ENCODE peak calls at places on chromosomes 3 and 15, in six cellular contexts. One of them, this sample, is unnamed.

GRCh38 chr3:189630667-189631372 is 369 bp upstream of the TP63 start:
- DNase-seq in sigmoid colon: no peak
- DNase-seq in esophagus squamous epithelium: no peak
- DNase-seq in Caco-2: no peak
- DNase-seq in HepG2: no peak
- DNase-seq in Peyer's patch: no peak
- DNase-seq in this sample: no peak

GRCh38 chr3:17424137-17424536 is 318.3 kb downstream of the TBC1D5 start:
- DNase-seq in sigmoid colon: no peak
- DNase-seq in esophagus squamous epithelium: no peak
- DNase-seq in Caco-2: no peak
- DNase-seq in HepG2: no peak
- DNase-seq in Peyer's patch: no peak
- DNase-seq in this sample: no peak

GRCh38 chr3:71251156-71251775 is 332.3 kb downstream of the FOXP1 start:
- DNase-seq in sigmoid colon: no peak
- DNase-seq in esophagus squamous epithelium: no peak
- DNase-seq in Caco-2: peak; percentile 64
- DNase-seq in HepG2: peak; percentile 49
- DNase-seq in Peyer's patch: no peak
- DNase-seq in this sample: peak; percentile 66

GRCh38 chr15:101010781-101011180 is 91.6 kb downstream of the LRRK1 start:
- DNase-seq in sigmoid colon: peak; percentile 34
- DNase-seq in esophagus squamous epithelium: no peak
- DNase-seq in Caco-2: no peak
- DNase-seq in HepG2: no peak
- DNase-seq in Peyer's patch: no peak
- DNase-seq in this sample: no peak

GRCh38 chr3:35639251-35640185 is at the start of gene ARPP21:
- DNase-seq in sigmoid colon: peak; percentile 46
- DNase-seq in esophagus squamous epithelium: no peak
- DNase-seq in Caco-2: no peak
- DNase-seq in HepG2: no peak
- DNase-seq in Peyer's patch: no peak
- DNase-seq in this sample: no peak

GRCh38 chr3:184523825-184524615 is 37.6 kb upstream of the EPHB3 start:
- DNase-seq in sigmoid colon: no peak
- DNase-seq in esophagus squamous epithelium: no peak
- DNase-seq in Caco-2: no peak
- DNase-seq in HepG2: no peak
- DNase-seq in Peyer's patch: no peak
- DNase-seq in this sample: peak; percentile 69

GRCh38 chr3:16864610-16865313 is 20.0 kb upstream of the PLCL2 start:
- DNase-seq in sigmoid colon: no peak
- DNase-seq in esophagus squamous epithelium: no peak
- DNase-seq in Caco-2: no peak
- DNase-seq in HepG2: peak; percentile 4
- DNase-seq in Peyer's patch: no peak
- DNase-seq in this sample: peak; percentile 61

GRCh38 chr15:51129513-51130197 is 34.9 kb upstream of the TNFAIP8L3 start:
- DNase-seq in sigmoid colon: no peak
- DNase-seq in esophagus squamous epithelium: no peak
- DNase-seq in Caco-2: no peak
- DNase-seq in HepG2: no peak
- DNase-seq in Peyer's patch: no peak
- DNase-seq in this sample: no peak

GRCh38 chr3:24616138-24616829 is 121.6 kb upstream of the THRB start:
- DNase-seq in sigmoid colon: no peak
- DNase-seq in esophagus squamous epithelium: no peak
- DNase-seq in Caco-2: no peak
- DNase-seq in HepG2: no peak
- DNase-seq in Peyer's patch: no peak
- DNase-seq in this sample: no peak

GRCh38 chr3:30597131-30597768 is 9.2 kb upstream of the TGFBR2 start:
- DNase-seq in sigmoid colon: no peak
- DNase-seq in esophagus squamous epithelium: no peak
- DNase-seq in Caco-2: peak; percentile 63
- DNase-seq in HepG2: peak; percentile 99
- DNase-seq in Peyer's patch: no peak
- DNase-seq in this sample: peak; percentile 95

GRCh38 chr3:40191251-40191650 is 118.3 kb upstream of the EIF1B start:
- DNase-seq in sigmoid colon: no peak
- DNase-seq in esophagus squamous epithelium: no peak
- DNase-seq in Caco-2: no peak
- DNase-seq in HepG2: no peak
- DNase-seq in Peyer's patch: no peak
- DNase-seq in this sample: no peak

GRCh38 chr15:68667800-68668625 is 89.2 kb downstream of the CORO2B start:
- DNase-seq in sigmoid colon: peak; percentile 48
- DNase-seq in esophagus squamous epithelium: no peak
- DNase-seq in Caco-2: no peak
- DNase-seq in HepG2: no peak
- DNase-seq in Peyer's patch: peak; percentile 24
- DNase-seq in this sample: no peak

GRCh38 chr3:12916159-12916558 is 74.8 kb upstream of the RPL32 start:
- DNase-seq in sigmoid colon: no peak
- DNase-seq in esophagus squamous epithelium: no peak
- DNase-seq in Caco-2: no peak
- DNase-seq in HepG2: no peak
- DNase-seq in Peyer's patch: peak; percentile 74
- DNase-seq in this sample: no peak

GRCh38 chr3:127628788-127629456 is at the start of gene PODXL2:
- DNase-seq in sigmoid colon: no peak
- DNase-seq in esophagus squamous epithelium: no peak
- DNase-seq in Caco-2: peak; percentile 75
- DNase-seq in HepG2: peak; percentile 28
- DNase-seq in Peyer's patch: peak; percentile 63
- DNase-seq in this sample: peak; percentile 26

GRCh38 chr3:12638105-12638504 is 25.8 kb downstream of the RAF1 start:
- DNase-seq in sigmoid colon: no peak
- DNase-seq in esophagus squamous epithelium: no peak
- DNase-seq in Caco-2: no peak
- DNase-seq in HepG2: no peak
- DNase-seq in Peyer's patch: no peak
- DNase-seq in this sample: no peak

GRCh38 chr3:127787556-127787955 is 34.8 kb downstream of the MGLL start:
- DNase-seq in sigmoid colon: peak; percentile 76
- DNase-seq in esophagus squamous epithelium: no peak
- DNase-seq in Caco-2: no peak
- DNase-seq in HepG2: no peak
- DNase-seq in Peyer's patch: peak; percentile 10
- DNase-seq in this sample: no peak

GRCh38 chr15:49083471-49084284 is 37.4 kb upstream of the SECISBP2L start:
- DNase-seq in sigmoid colon: no peak
- DNase-seq in esophagus squamous epithelium: no peak
- DNase-seq in Caco-2: no peak
- DNase-seq in HepG2: no peak
- DNase-seq in Peyer's patch: no peak
- DNase-seq in this sample: no peak

GRCh38 chr3:43405888-43406636 is 119.7 kb downstream of the SNRK start:
- DNase-seq in sigmoid colon: no peak
- DNase-seq in esophagus squamous epithelium: no peak
- DNase-seq in Caco-2: no peak
- DNase-seq in HepG2: no peak
- DNase-seq in Peyer's patch: no peak
- DNase-seq in this sample: peak; percentile 7

GRCh38 chr3:185150561-185150960 is 2.3 kb downstream of the C3orf70 start:
- DNase-seq in sigmoid colon: no peak
- DNase-seq in esophagus squamous epithelium: no peak
- DNase-seq in Caco-2: no peak
- DNase-seq in HepG2: no peak
- DNase-seq in Peyer's patch: no peak
- DNase-seq in this sample: no peak

GRCh38 chr3:87733671-87734367 is 325.0 kb downstream of the CGGBP1 start:
- DNase-seq in sigmoid colon: no peak
- DNase-seq in esophagus squamous epithelium: no peak
- DNase-seq in Caco-2: peak; percentile 36
- DNase-seq in HepG2: no peak
- DNase-seq in Peyer's patch: no peak
- DNase-seq in this sample: no peak

GRCh38 chr15:89531796-89532537 is 35.6 kb upstream of the RHCG start:
- DNase-seq in sigmoid colon: no peak
- DNase-seq in esophagus squamous epithelium: no peak
- DNase-seq in Caco-2: no peak
- DNase-seq in HepG2: no peak
- DNase-seq in Peyer's patch: no peak
- DNase-seq in this sample: no peak

GRCh38 chr3:184738982-184739381 is 27.1 kb upstream of the MAGEF1 start:
- DNase-seq in sigmoid colon: no peak
- DNase-seq in esophagus squamous epithelium: no peak
- DNase-seq in Caco-2: no peak
- DNase-seq in HepG2: no peak
- DNase-seq in Peyer's patch: peak; percentile 21
- DNase-seq in this sample: no peak

GRCh38 chr3:18847583-18848197 is 300.6 kb upstream of the KCNH8 start:
- DNase-seq in sigmoid colon: no peak
- DNase-seq in esophagus squamous epithelium: no peak
- DNase-seq in Caco-2: no peak
- DNase-seq in HepG2: peak; percentile 10
- DNase-seq in Peyer's patch: no peak
- DNase-seq in this sample: peak; percentile 44

GRCh38 chr3:74491874-74492273 is 122.6 kb downstream of the CNTN3 start:
- DNase-seq in sigmoid colon: no peak
- DNase-seq in esophagus squamous epithelium: no peak
- DNase-seq in Caco-2: no peak
- DNase-seq in HepG2: no peak
- DNase-seq in Peyer's patch: no peak
- DNase-seq in this sample: peak; percentile 6

GRCh38 chr15:36067483-36068274 is 511.7 kb upstream of the CDIN1 start:
- DNase-seq in sigmoid colon: no peak
- DNase-seq in esophagus squamous epithelium: no peak
- DNase-seq in Caco-2: no peak
- DNase-seq in HepG2: no peak
- DNase-seq in Peyer's patch: no peak
- DNase-seq in this sample: no peak

GRCh38 chr3:168162172-168162571 is 66.4 kb upstream of the GOLIM4 start:
- DNase-seq in sigmoid colon: no peak
- DNase-seq in esophagus squamous epithelium: no peak
- DNase-seq in Caco-2: no peak
- DNase-seq in HepG2: no peak
- DNase-seq in Peyer's patch: no peak
- DNase-seq in this sample: no peak

GRCh38 chr3:170768334-170768801 is 101.6 kb downstream of the RPL22L1 start:
- DNase-seq in sigmoid colon: no peak
- DNase-seq in esophagus squamous epithelium: no peak
- DNase-seq in Caco-2: no peak
- DNase-seq in HepG2: no peak
- DNase-seq in Peyer's patch: no peak
- DNase-seq in this sample: no peak

GRCh38 chr3:175940881-175941280 is 1081.7 kb downstream of the NAALADL2 start:
- DNase-seq in sigmoid colon: no peak
- DNase-seq in esophagus squamous epithelium: no peak
- DNase-seq in Caco-2: no peak
- DNase-seq in HepG2: peak; percentile 3
- DNase-seq in Peyer's patch: no peak
- DNase-seq in this sample: no peak
- TF ChIP-seq CTCF in sigmoid colon: no peak
- TF ChIP-seq CTCF in esophagus squamous epithelium: no peak
- TF ChIP-seq CTCF in Caco-2: peak; percentile 24
- TF ChIP-seq CTCF in HepG2: no peak
- TF ChIP-seq CTCF in Peyer's patch: no peak
- TF ChIP-seq CTCF in this sample: no peak

DNA sequence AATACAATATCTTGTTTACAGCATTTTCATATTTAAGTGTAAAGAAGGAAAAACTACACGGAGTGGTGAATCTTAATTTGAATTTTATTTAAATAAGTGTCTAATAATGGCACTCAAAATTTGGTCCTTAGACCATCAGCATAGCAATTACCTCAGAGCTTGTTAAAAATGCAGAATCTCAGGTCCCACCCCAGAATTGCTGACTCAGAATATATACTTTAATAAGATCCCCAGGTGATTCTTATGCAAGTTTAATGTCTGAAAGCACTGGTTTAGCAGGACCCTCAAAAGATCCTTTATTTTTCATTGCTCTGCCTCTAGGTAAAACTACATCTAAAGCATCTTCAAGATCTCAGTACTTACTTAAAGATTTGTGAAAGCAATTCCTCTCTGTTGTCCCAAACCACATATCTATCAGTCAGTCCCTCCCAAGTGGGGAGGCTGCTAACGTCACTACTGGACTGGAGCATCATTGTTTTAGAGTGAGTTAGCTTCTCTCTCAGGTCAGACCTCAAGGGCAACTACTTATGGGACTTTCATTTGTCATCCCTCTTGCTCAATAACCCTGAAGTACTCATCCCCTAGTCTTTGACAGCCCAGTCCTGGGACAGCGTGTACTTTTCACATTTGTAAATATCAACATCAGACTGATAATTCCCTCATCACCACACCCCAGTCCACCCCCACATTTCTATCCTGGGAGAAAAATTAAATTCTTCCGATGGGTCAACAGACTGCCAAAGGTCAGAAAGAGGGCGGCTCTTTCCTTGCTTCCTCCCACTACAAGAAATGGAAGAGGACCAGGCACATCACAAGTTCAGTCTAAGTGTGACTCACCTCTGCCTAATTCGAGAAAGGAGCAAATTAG is 76.7 kb downstream of the CBLB start:
- DNase-seq in sigmoid colon: peak; percentile 93
- DNase-seq in esophagus squamous epithelium: peak; percentile 10
- DNase-seq in Caco-2: no peak
- DNase-seq in HepG2: peak; percentile 60
- DNase-seq in Peyer's patch: peak; percentile 81
- DNase-seq in this sample: peak; percentile 95
- TF ChIP-seq CTCF in sigmoid colon: no peak
- TF ChIP-seq CTCF in esophagus squamous epithelium: no peak
- TF ChIP-seq CTCF in Caco-2: no peak
- TF ChIP-seq CTCF in HepG2: no peak
- TF ChIP-seq CTCF in Peyer's patch: no peak
- TF ChIP-seq CTCF in this sample: no peak

GRCh38 chr15:27017168-27017809 is 46.3 kb downstream of the GABRG3 start:
- DNase-seq in sigmoid colon: no peak
- DNase-seq in esophagus squamous epithelium: no peak
- DNase-seq in Caco-2: peak; percentile 76
- DNase-seq in HepG2: peak; percentile 73
- DNase-seq in Peyer's patch: no peak
- DNase-seq in this sample: no peak
- TF ChIP-seq CTCF in sigmoid colon: no peak
- TF ChIP-seq CTCF in esophagus squamous epithelium: no peak
- TF ChIP-seq CTCF in Caco-2: peak; percentile 91
- TF ChIP-seq CTCF in HepG2: peak; percentile 83
- TF ChIP-seq CTCF in Peyer's patch: no peak
- TF ChIP-seq CTCF in this sample: no peak

DNA sequence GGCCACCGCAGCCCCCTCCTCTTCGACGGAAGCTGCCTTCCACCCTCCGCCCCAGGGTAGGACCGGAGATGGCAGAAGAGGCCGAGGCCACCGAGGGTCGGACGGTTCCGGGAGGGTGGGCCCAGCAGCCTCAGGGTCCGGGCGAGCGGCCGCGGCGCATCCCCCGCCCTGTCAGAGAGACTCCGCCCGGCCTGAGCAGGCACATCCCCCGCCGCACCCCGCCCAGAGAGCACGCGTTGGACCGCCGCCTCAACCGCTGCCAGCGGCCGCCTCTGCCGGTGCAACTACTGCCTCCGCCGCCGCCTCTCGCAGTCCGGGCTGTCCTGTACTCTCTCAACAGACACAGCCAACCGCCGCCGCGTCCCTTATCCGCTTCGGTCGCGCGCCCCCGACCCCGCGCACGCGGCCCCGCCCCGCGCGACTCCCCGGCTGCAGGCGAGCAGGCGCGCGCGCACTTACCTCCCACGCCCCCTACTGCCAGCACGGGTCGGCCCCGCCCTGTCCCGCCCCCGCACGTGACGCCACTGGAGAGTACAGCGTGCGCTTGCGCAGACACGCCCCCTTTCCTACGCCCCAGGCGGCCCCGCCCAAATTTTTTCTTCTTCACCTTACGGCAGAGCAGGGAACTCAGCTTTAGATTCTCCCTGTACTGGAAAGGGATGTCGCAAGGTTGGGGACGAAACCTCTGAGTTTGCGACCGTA is at the start of gene MYO9A:
- DNase-seq in sigmoid colon: peak; percentile 98
- DNase-seq in esophagus squamous epithelium: peak; percentile 90
- DNase-seq in Caco-2: peak; percentile 97
- DNase-seq in HepG2: peak; percentile 97
- DNase-seq in Peyer's patch: peak; percentile 99
- DNase-seq in this sample: peak; percentile 98
- TF ChIP-seq CTCF in sigmoid colon: no peak
- TF ChIP-seq CTCF in esophagus squamous epithelium: no peak
- TF ChIP-seq CTCF in Caco-2: peak; percentile 17
- TF ChIP-seq CTCF in HepG2: peak; percentile 49
- TF ChIP-seq CTCF in Peyer's patch: no peak
- TF ChIP-seq CTCF in this sample: no peak